ENCODE peak calls at places on chromosomes 7 and 10, in four cellular contexts. One of them, this sample, is unnamed.

GRCh38 chr10:127142141-127142540 is 54.2 kb downstream of the INSYN2A start:
- DNase-seq in WTC11: no peak
- DNase-seq in stimulated activated CD8-positive, alpha-beta memory T cell treated with anti-CD3 and anti-CD28 coated beads, Interleukin-2, amount 100 ng/mL, for 48 hours: no peak
- DNase-seq in cardiac muscle cell: no peak
- DNase-seq in this sample: no peak

GRCh38 chr7:157010588-157011332 is at the start of gene MNX1:
- DNase-seq in WTC11: peak; percentile 89
- DNase-seq in stimulated activated CD8-positive, alpha-beta memory T cell treated with anti-CD3 and anti-CD28 coated beads, Interleukin-2, amount 100 ng/mL, for 48 hours: peak; percentile 34
- DNase-seq in cardiac muscle cell: no peak
- DNase-seq in this sample: peak; percentile 95

GRCh38 chr7:101696-102376 is 90.5 kb upstream of the FAM20C start:
- DNase-seq in cardiac muscle cell: peak; percentile 45
- DNase-seq in WTC11: no peak
- DNase-seq in stimulated activated CD8-positive, alpha-beta memory T cell treated with anti-CD3 and anti-CD28 coated beads, Interleukin-2, amount 100 ng/mL, for 48 hours: no peak
- DNase-seq in this sample: peak; percentile 35

GRCh38 chr10:129971381-129972144 is 7.5 kb upstream of the EBF3 start:
- DNase-seq in cardiac muscle cell: peak; percentile 79
- DNase-seq in WTC11: peak; percentile 69
- DNase-seq in stimulated activated CD8-positive, alpha-beta memory T cell treated with anti-CD3 and anti-CD28 coated beads, Interleukin-2, amount 100 ng/mL, for 48 hours: peak; percentile 49
- DNase-seq in this sample: peak; percentile 85

GRCh38 chr7:97418312-97418711 is 300.8 kb downstream of the SDHAF3 start:
- DNase-seq in stimulated activated CD8-positive, alpha-beta memory T cell treated with anti-CD3 and anti-CD28 coated beads, Interleukin-2, amount 100 ng/mL, for 48 hours: no peak
- DNase-seq in WTC11: peak; percentile 40
- DNase-seq in cardiac muscle cell: no peak
- DNase-seq in this sample: peak; percentile 70

GRCh38 chr10:77801474-77802238 is 124.9 kb downstream of the DLG5 start:
- DNase-seq in WTC11: no peak
- DNase-seq in cardiac muscle cell: peak; percentile 3
- DNase-seq in stimulated activated CD8-positive, alpha-beta memory T cell treated with anti-CD3 and anti-CD28 coated beads, Interleukin-2, amount 100 ng/mL, for 48 hours: peak; percentile 46
- DNase-seq in this sample: no peak

GRCh38 chr7:135236727-135237126 is 3.1 kb downstream of the STRA8 start:
- DNase-seq in cardiac muscle cell: no peak
- DNase-seq in stimulated activated CD8-positive, alpha-beta memory T cell treated with anti-CD3 and anti-CD28 coated beads, Interleukin-2, amount 100 ng/mL, for 48 hours: no peak
- DNase-seq in WTC11: no peak
- DNase-seq in this sample: no peak

GRCh38 chr10:125719173-125720001 is at the start of gene EDRF1:
- DNase-seq in WTC11: peak; percentile 99
- DNase-seq in stimulated activated CD8-positive, alpha-beta memory T cell treated with anti-CD3 and anti-CD28 coated beads, Interleukin-2, amount 100 ng/mL, for 48 hours: peak; percentile 97
- DNase-seq in cardiac muscle cell: peak; percentile 99
- DNase-seq in this sample: peak; percentile 100

GRCh38 chr7:66894463-66895080 is 26.5 kb upstream of the TMEM248 start:
- DNase-seq in stimulated activated CD8-positive, alpha-beta memory T cell treated with anti-CD3 and anti-CD28 coated beads, Interleukin-2, amount 100 ng/mL, for 48 hours: no peak
- DNase-seq in WTC11: peak; percentile 59
- DNase-seq in cardiac muscle cell: peak; percentile 50
- DNase-seq in this sample: peak; percentile 91

GRCh38 chr7:129417073-129417472 is 17.2 kb upstream of the STRIP2 start:
- DNase-seq in stimulated activated CD8-positive, alpha-beta memory T cell treated with anti-CD3 and anti-CD28 coated beads, Interleukin-2, amount 100 ng/mL, for 48 hours: no peak
- DNase-seq in cardiac muscle cell: no peak
- DNase-seq in WTC11: no peak
- DNase-seq in this sample: no peak

GRCh38 chr7:130793855-130794618 is 60.0 kb upstream of the KLF14 start:
- DNase-seq in WTC11: no peak
- DNase-seq in stimulated activated CD8-positive, alpha-beta memory T cell treated with anti-CD3 and anti-CD28 coated beads, Interleukin-2, amount 100 ng/mL, for 48 hours: no peak
- DNase-seq in cardiac muscle cell: peak; percentile 6
- DNase-seq in this sample: no peak

GRCh38 chr10:114869500-114869899 is 47.9 kb downstream of the FHIP2A start:
- DNase-seq in WTC11: no peak
- DNase-seq in stimulated activated CD8-positive, alpha-beta memory T cell treated with anti-CD3 and anti-CD28 coated beads, Interleukin-2, amount 100 ng/mL, for 48 hours: no peak
- DNase-seq in cardiac muscle cell: peak; percentile 87
- DNase-seq in this sample: no peak